ENCODE peak calls at places on chromosomes 3 and 15, in four cellular contexts. One of them, this sample, is unnamed.
A peak's percentile ranks its signal among the peaks of the same experiment; 100 is the strongest.

GRCh38 chr3:51706788-51707731 is at the start of gene GRM2:
- DNase-seq in neuronal stem cell: peak; percentile 89
- DNase-seq in trophoblast cell: peak; percentile 57
- DNase-seq in IMR-90: peak; percentile 83
- DNase-seq in this sample: peak; percentile 87

GRCh38 chr3:188584162-188584529 is 430.2 kb downstream of the LPP start:
- DNase-seq in trophoblast cell: no peak
- DNase-seq in IMR-90: peak; percentile 80
- DNase-seq in neuronal stem cell: no peak
- DNase-seq in this sample: peak; percentile 83

GRCh38 chr3:177676947-177677587 is 479.8 kb upstream of the TBL1XR1 start:
- DNase-seq in trophoblast cell: no peak
- DNase-seq in IMR-90: no peak
- DNase-seq in neuronal stem cell: no peak
- DNase-seq in this sample: no peak

GRCh38 chr3:99952306-99952705 is 134.6 kb downstream of the CMSS1 start:
- DNase-seq in trophoblast cell: no peak
- DNase-seq in IMR-90: peak; percentile 86
- DNase-seq in neuronal stem cell: no peak
- DNase-seq in this sample: peak; percentile 63

GRCh38 chr15:69610264-69610663 is 157.6 kb downstream of the RPLP1 start:
- DNase-seq in IMR-90: no peak
- DNase-seq in trophoblast cell: no peak
- DNase-seq in neuronal stem cell: no peak
- DNase-seq in this sample: peak; percentile 22

GRCh38 chr15:67172172-67172571 is 82.3 kb downstream of the AAGAB start:
- DNase-seq in trophoblast cell: no peak
- DNase-seq in neuronal stem cell: no peak
- DNase-seq in IMR-90: peak; percentile 63
- DNase-seq in this sample: no peak

GRCh38 chr15:66750609-66751008 is 48.6 kb downstream of the SMAD6 start:
- DNase-seq in trophoblast cell: no peak
- DNase-seq in IMR-90: no peak
- DNase-seq in neuronal stem cell: no peak
- DNase-seq in this sample: no peak

GRCh38 chr15:95604634-95605036 is 725.9 kb upstream of the NR2F2 start:
- DNase-seq in trophoblast cell: no peak
- DNase-seq in neuronal stem cell: no peak
- DNase-seq in IMR-90: peak; percentile 94
- DNase-seq in this sample: peak; percentile 81

GRCh38 chr15:83510001-83510400 is 62.9 kb downstream of the SH3GL3 start:
- DNase-seq in neuronal stem cell: no peak
- DNase-seq in trophoblast cell: no peak
- DNase-seq in IMR-90: no peak
- DNase-seq in this sample: no peak

GRCh38 chr15:88650556-88650955 is 11.7 kb downstream of the ISG20 start:
- DNase-seq in neuronal stem cell: no peak
- DNase-seq in IMR-90: no peak
- DNase-seq in trophoblast cell: no peak
- DNase-seq in this sample: no peak

GRCh38 chr3:157190242-157190876 is 30.4 kb upstream of the CCNL1 start:
- DNase-seq in neuronal stem cell: no peak
- DNase-seq in trophoblast cell: no peak
- DNase-seq in IMR-90: no peak
- DNase-seq in this sample: no peak

GRCh38 chr3:57655727-57656126 is 37.1 kb downstream of the DENND6A start:
- DNase-seq in IMR-90: no peak
- DNase-seq in trophoblast cell: no peak
- DNase-seq in neuronal stem cell: no peak
- DNase-seq in this sample: no peak

GRCh38 chr3:54185740-54186139 is 63.4 kb downstream of the CACNA2D3 start:
- DNase-seq in neuronal stem cell: no peak
- DNase-seq in IMR-90: no peak
- DNase-seq in trophoblast cell: no peak
- DNase-seq in this sample: no peak

GRCh38 chr3:94716326-94717018 is 653.6 kb downstream of the NSUN3 start:
- DNase-seq in trophoblast cell: no peak
- DNase-seq in IMR-90: no peak
- DNase-seq in neuronal stem cell: no peak
- DNase-seq in this sample: no peak

GRCh38 chr3:188006726-188007393 is 147.1 kb upstream of the LPP start:
- DNase-seq in IMR-90: no peak
- DNase-seq in neuronal stem cell: no peak
- DNase-seq in trophoblast cell: no peak
- DNase-seq in this sample: no peak

GRCh38 chr3:196431193-196432136 is 762 bp downstream of the UBXN7 start:
- DNase-seq in neuronal stem cell: peak; percentile 5
- DNase-seq in IMR-90: peak; percentile 62
- DNase-seq in trophoblast cell: peak; percentile 27
- DNase-seq in this sample: peak; percentile 77

GRCh38 chr15:84961707-84962106 is 19.9 kb upstream of the PDE8A start:
- DNase-seq in IMR-90: peak; percentile 58
- DNase-seq in trophoblast cell: no peak
- DNase-seq in neuronal stem cell: no peak
- DNase-seq in this sample: no peak

GRCh38 chr15:52290800-52291199 is 4.8 kb downstream of the MYO5C start:
- DNase-seq in neuronal stem cell: no peak
- DNase-seq in IMR-90: no peak
- DNase-seq in trophoblast cell: no peak
- DNase-seq in this sample: no peak

GRCh38 chr15:52294881-52295420 is 653 bp downstream of the MYO5C start:
- DNase-seq in IMR-90: no peak
- DNase-seq in trophoblast cell: no peak
- DNase-seq in neuronal stem cell: no peak
- DNase-seq in this sample: no peak

GRCh38 chr15:52292780-52293392 is 2.7 kb downstream of the MYO5C start:
- DNase-seq in trophoblast cell: no peak
- DNase-seq in neuronal stem cell: no peak
- DNase-seq in IMR-90: no peak
- DNase-seq in this sample: no peak

GRCh38 chr15:52291204-52291603 is 4.4 kb downstream of the MYO5C start:
- DNase-seq in trophoblast cell: no peak
- DNase-seq in neuronal stem cell: no peak
- DNase-seq in IMR-90: no peak
- DNase-seq in this sample: no peak

DNA sequence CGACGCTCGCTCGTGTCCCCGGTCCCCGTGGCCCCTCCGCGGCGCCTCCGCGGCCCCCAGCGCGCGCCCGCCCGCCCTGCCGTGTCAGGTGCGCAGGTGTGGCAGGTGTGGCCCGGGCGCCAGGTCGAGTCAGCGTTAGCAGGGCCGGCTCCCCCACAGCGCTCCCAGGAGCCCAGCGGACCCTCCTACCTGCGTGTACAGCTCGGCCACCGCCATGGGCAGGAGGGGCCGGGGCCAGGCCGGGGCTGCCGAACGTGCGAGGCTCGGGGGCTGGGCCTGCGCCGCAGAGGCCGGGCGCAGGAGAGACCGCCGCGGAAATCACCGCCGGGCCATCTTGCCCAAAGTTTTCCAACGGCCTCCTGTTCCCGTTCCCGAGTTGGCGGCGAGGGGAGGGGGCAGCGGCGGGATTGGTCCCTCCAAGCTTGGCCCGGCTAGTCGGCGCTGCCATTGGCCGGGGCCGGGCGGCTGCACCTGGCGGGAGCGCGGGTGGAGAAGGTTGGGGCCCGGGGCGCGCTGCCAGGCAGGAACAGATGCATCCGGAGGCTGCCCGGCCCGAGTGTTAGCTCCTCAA is at the start of gene MYO5C:
- DNase-seq in neuronal stem cell: peak; percentile 52
- DNase-seq in IMR-90: no peak
- DNase-seq in trophoblast cell: peak; percentile 14
- DNase-seq in this sample: no peak
- H4K91ac ChIP-seq in neuronal stem cell: peak within 1 kb of the TSS; percentile 86
- H4K91ac ChIP-seq in IMR-90: no peak within 1 kb of the TSS
- H4K91ac ChIP-seq in trophoblast cell: no peak within 1 kb of the TSS
- H4K91ac ChIP-seq in this sample: no peak within 1 kb of the TSS

DNA sequence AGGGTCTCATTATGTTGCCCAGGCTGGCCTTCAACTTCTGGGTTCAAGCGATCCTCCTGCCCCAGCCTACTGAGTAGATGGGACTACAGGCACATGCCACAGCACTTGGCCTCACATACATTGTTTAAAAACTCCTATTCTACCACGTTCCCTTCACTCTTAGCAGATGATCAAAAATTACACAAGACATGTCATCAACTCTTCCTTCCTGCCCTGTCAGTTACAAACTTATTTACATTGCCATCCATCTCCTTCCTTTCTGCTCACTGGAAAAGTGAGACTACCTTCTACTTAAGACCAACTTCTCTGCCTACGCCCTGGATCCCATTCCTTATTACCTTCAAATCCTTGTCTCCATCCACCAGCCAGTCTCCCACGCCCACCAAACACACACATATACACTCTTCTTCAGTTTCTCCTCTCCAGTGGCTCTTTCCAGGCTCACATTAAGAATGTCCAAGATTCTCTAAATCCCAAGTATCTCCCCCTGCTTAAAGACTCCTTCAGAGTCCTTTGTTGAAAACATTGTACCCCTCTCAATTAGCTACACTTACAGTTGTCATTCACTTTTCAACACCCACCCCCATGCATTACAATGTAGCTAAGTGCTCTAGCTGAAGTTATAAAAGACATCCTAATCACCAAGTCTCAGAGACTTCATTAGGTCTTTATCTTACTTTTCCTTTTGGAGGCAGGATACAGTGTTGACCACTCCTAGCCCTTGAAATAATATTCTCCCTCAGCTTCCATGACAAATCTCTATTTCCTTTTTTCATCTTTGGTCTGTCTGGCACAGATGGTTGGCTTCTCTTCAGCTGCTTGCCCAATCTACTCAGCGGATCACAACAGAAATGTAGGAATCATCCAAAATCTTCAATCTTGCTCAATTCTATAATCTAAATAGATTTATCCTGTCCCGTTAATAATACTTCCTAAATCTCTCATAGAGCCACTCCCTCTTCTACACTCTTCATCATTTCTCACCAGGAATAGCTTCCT is 4.2 kb downstream of the PEAK1 start:
- DNase-seq in neuronal stem cell: no peak
- DNase-seq in IMR-90: peak; percentile 60
- DNase-seq in trophoblast cell: no peak
- DNase-seq in this sample: no peak
- H3K23ac ChIP-seq in neuronal stem cell: no peak overlapping the region
- H3K23ac ChIP-seq in IMR-90: peak overlapping the region; percentile 26
- H3K23ac ChIP-seq in trophoblast cell: no peak overlapping the region
- H3K23ac ChIP-seq in this sample: no peak overlapping the region

DNA sequence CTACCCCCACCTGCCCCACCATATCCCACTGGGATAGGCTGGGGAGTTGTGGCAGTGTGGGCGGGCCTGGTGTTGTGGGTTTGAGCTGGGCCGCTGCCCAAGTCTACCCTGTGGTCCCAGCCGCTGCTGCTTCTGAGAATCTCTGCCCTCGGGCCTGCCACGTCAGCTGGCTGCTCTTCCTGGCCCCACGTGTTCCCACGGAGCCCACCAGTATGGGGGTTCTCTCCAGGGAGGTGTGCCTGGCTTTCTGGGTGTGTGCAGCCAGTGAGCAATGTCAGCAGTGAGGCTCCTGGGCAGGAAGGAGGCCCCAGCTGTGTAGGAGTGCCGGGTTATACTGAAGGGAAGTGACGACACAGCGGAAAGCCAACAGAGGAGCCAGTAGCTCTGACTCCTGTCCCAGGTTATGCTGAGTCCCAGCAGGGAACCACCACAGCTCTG is 10.5 kb downstream of the GNAI2 start:
- DNase-seq in IMR-90: peak; percentile 92
- DNase-seq in trophoblast cell: peak; percentile 43
- DNase-seq in neuronal stem cell: no peak
- DNase-seq in this sample: peak; percentile 92
- H3K4me3 ChIP-seq in IMR-90: no peak overlapping the region
- H3K4me3 ChIP-seq in trophoblast cell: peak overlapping the region; percentile 3
- H3K4me3 ChIP-seq in neuronal stem cell: peak overlapping the region; percentile 19
- H3K4me3 ChIP-seq in this sample: peak overlapping the region; percentile 57

GRCh38 chr3:73418636-73419035 is 206.1 kb downstream of the PDZRN3 start:
- DNase-seq in neuronal stem cell: no peak
- DNase-seq in trophoblast cell: no peak
- DNase-seq in IMR-90: no peak
- DNase-seq in this sample: no peak
- H4K91ac ChIP-seq in neuronal stem cell: no peak overlapping the region
- H4K91ac ChIP-seq in trophoblast cell: no peak overlapping the region
- H4K91ac ChIP-seq in IMR-90: peak overlapping the region; percentile 8
- H4K91ac ChIP-seq in this sample: no peak overlapping the region

DNA sequence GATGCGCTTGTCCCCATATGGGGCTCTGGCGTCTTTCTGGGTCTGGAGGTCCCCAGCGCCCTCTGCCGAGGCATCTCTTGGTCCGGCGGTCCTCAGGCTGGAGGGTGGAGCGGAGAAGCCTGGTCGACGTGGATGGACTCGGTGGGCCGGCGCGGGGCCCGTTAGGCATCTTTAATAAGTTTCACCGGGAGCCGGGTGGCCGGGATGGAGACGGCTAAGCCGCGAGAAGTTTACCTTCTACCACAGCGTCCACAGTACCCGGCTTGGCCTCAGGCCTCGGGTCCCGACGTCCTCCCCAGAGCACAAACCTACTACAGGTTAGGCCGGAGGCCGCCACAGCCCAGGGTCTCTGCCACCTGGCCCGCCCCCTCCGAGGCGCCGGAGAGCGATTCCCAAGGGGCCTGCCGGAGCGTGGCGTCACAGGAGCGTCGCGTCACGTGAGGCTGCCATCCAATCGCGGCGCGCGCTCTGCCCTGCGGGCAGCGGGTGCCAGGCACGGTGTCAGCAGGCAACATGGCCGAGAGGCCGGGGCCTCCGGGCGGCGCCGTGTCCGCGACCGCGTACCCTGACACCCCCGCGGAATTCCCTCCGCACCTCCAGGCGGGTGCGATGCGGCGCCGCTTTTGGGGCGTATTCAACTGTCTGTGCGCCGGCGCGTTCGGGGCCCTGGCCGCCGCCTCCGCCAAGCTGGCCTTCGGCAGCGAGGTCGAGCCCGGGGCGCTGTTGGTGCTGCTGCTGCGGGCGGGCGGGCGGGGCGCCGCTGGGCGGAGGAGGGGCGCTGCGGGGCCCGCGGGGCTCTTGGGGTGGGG is at the start of gene TMEM42:
- DNase-seq in neuronal stem cell: peak; percentile 83
- DNase-seq in IMR-90: peak; percentile 90
- DNase-seq in trophoblast cell: peak; percentile 94
- DNase-seq in this sample: peak; percentile 89
- H3K23ac ChIP-seq in neuronal stem cell: no peak within 1 kb of the TSS
- H3K23ac ChIP-seq in IMR-90: peak within 1 kb of the TSS; percentile 94
- H3K23ac ChIP-seq in trophoblast cell: no peak within 1 kb of the TSS
- H3K23ac ChIP-seq in this sample: peak within 1 kb of the TSS; percentile 74

DNA sequence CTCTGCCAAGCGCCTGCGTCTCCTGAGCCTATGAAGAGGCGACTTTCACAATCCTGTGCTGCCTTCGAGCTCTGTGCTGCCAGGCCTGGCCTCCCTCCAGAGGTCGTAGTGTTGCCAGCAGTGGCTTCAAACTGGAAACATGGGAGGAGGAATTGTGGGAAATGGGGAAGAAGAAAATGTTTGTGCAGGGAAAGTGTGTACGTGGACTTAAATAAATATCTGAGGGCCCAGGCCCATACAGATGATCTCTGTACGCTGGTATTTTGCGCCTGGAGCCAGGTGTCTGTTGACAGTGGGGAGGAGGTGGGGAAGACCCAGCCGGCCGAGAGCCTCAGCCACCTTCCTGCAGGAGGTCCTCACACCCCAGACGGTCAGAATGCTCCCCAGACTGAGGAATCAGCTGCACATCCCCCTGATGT is 44.6 kb downstream of the ZBTB38 start:
- DNase-seq in IMR-90: peak; percentile 85
- DNase-seq in trophoblast cell: peak; percentile 54
- DNase-seq in neuronal stem cell: no peak
- DNase-seq in this sample: peak; percentile 82
- H3K4me3 ChIP-seq in IMR-90: no peak overlapping the region
- H3K4me3 ChIP-seq in trophoblast cell: no peak overlapping the region
- H3K4me3 ChIP-seq in neuronal stem cell: no peak overlapping the region
- H3K4me3 ChIP-seq in this sample: peak overlapping the region; percentile 48

GRCh38 chr3:64805980-64806379 is 118.2 kb upstream of the ADAMTS9 start:
- DNase-seq in trophoblast cell: no peak
- DNase-seq in IMR-90: no peak
- DNase-seq in neuronal stem cell: no peak
- DNase-seq in this sample: no peak
- H4K91ac ChIP-seq in trophoblast cell: no peak overlapping the region
- H4K91ac ChIP-seq in IMR-90: no peak overlapping the region
- H4K91ac ChIP-seq in neuronal stem cell: no peak overlapping the region
- H4K91ac ChIP-seq in this sample: no peak overlapping the region